ENCODE peak calls at places on chromosomes 1 and 21, in seven cellular contexts. V is HTR-8/SVneo, S is cerebellar cortex, B is ACHN, U is T-helper 2 cell, T is neural crest cell, Q is Right ventricle myocardium superior. L is an unnamed sample.

GRCh38 chr1:170864238-170864637 is 71.1 kb upstream of the MROH9 start:
- DNase-seq in V (no peak), S (no peak), B (no peak), U (no peak), T (no peak), Q (no peak), L (no peak)

GRCh38 chr1:223486366-223486765 is 93.2 kb downstream of the CCDC185 start:
- DNase-seq in V (no peak), S (no peak), B (no peak), U (peak), T (no peak), Q (no peak), L (no peak)

GRCh38 chr21:35488941-35489340 is 439.8 kb upstream of the RUNX1 start:
- DNase-seq in V (no peak), S (no peak), B (no peak), U (no peak), T (no peak), Q (no peak), L (no peak)

GRCh38 chr1:107963009-107963408 is 2.0 kb downstream of the VAV3 start:
- DNase-seq in V (no peak), S (no peak), B (no peak), U (no peak), T (no peak), Q (no peak), L (no peak)

GRCh38 chr1:229342902-229343587 is at the start of gene CCSAP:
- DNase-seq in V (peak), S (peak), B (peak), U (peak), T (no peak), Q (peak), L (peak)

GRCh38 chr1:113072141-113072756 is 749 bp upstream of the LRIG2 start:
- DNase-seq in V (no peak), S (no peak), B (no peak), U (peak), T (no peak), Q (no peak), L (no peak)

GRCh38 chr1:9494936-9495758 is 44.1 kb upstream of the SLC25A33 start:
- DNase-seq in V (peak), S (peak), B (peak), U (peak), T (peak), Q (peak), L (peak)

GRCh38 chr1:20343937-20344302 is 53.2 kb downstream of the VWA5B1 start:
- DNase-seq in V (no peak), S (no peak), B (no peak), U (no peak), T (no peak), Q (no peak), L (no peak)

GRCh38 chr1:119587328-119587727 is 60.7 kb downstream of the ZNF697 start:
- DNase-seq in V (no peak), S (no peak), B (no peak), U (no peak), T (no peak), Q (no peak), L (no peak)

GRCh38 chr1:17274186-17275170 is 25.6 kb downstream of the PADI3 start:
- DNase-seq in V (peak), S (peak), B (peak), U (peak), T (peak), Q (peak), L (no peak)

GRCh38 chr1:169630006-169630405 is at the start of gene SELP:
- DNase-seq in V (no peak), S (no peak), B (no peak), U (no peak), T (no peak), Q (no peak), L (no peak)

GRCh38 chr1:180680558-180681144 is 48.8 kb downstream of the XPR1 start:
- DNase-seq in V (no peak), S (no peak), B (no peak), U (no peak), T (no peak), Q (no peak), L (no peak)

GRCh38 chr1:44947060-44947773 is 39.2 kb downstream of the EIF2B3 start:
- DNase-seq in V (no peak), S (peak), B (no peak), U (no peak), T (no peak), Q (no peak), L (peak)

GRCh38 chr1:184025242-184025675 is 12.3 kb downstream of the COLGALT2 start:
- DNase-seq in V (peak), S (peak), B (no peak), U (no peak), T (no peak), Q (no peak), L (no peak)

GRCh38 chr1:87513270-87513669 is 184.6 kb downstream of the LMO4 start:
- DNase-seq in V (no peak), S (no peak), B (no peak), U (no peak), T (no peak), Q (no peak), L (no peak)

GRCh38 chr1:37035828-37036666 is 1.7 kb upstream of the GRIK3 start:
- DNase-seq in V (no peak), S (no peak), B (no peak), U (no peak), T (no peak), Q (no peak), L (no peak)

GRCh38 chr21:36193200-36193599 is 36.6 kb downstream of the DOP1B start:
- DNase-seq in V (peak), S (no peak), B (peak), U (no peak), T (no peak), Q (no peak), L (no peak)

GRCh38 chr21:36708512-36709029 is 9.7 kb downstream of the SIM2 start:
- DNase-seq in V (no peak), S (no peak), B (no peak), U (no peak), T (no peak), Q (no peak), L (no peak)

GRCh38 chr1:76068953-76069561 is 5.5 kb upstream of the ST6GALNAC3 start:
- DNase-seq in V (no peak), S (no peak), B (no peak), U (no peak), T (no peak), Q (no peak), L (no peak)

GRCh38 chr1:21337010-21337437 is 46.8 kb upstream of the ECE1 start:
- DNase-seq in V (no peak), S (no peak), B (no peak), U (no peak), T (no peak), Q (no peak), L (no peak)

GRCh38 chr1:225318706-225319575 is 108.9 kb downstream of the LBR start:
- DNase-seq in V (peak), S (peak), B (peak), U (peak), T (peak), Q (no peak), L (peak)

GRCh38 chr1:93196591-93196990 is 16.1 kb downstream of the CCDC18 start:
- DNase-seq in V (no peak), S (no peak), B (peak), U (no peak), T (no peak), Q (no peak), L (no peak)

GRCh38 chr1:37875833-37876232 is 16.4 kb upstream of the MTF1 start:
- DNase-seq in V (no peak), S (no peak), B (peak), U (no peak), T (no peak), Q (no peak), L (no peak)

GRCh38 chr21:33238565-33239255 is 9.0 kb downstream of the IFNAR2 start:
- DNase-seq in V (no peak), S (no peak), B (no peak), U (peak), T (no peak), Q (no peak), L (no peak)

GRCh38 chr1:196951711-196952394 is 8.3 kb downstream of the CFHR2 start:
- DNase-seq in V (no peak), S (no peak), B (no peak), U (no peak), T (no peak), Q (no peak), L (no peak)

GRCh38 chr1:150981177-150981804 is 801 bp upstream of the ANXA9 start:
- DNase-seq in V (no peak), S (no peak), B (peak), U (no peak), T (no peak), Q (peak), L (no peak)

GRCh38 chr1:47608296-47608875 is 170.5 kb downstream of the FOXD2 start:
- DNase-seq in V (no peak), S (no peak), B (no peak), U (no peak), T (no peak), Q (no peak), L (no peak)

GRCh38 chr21:26804895-26805609 is 40.2 kb downstream of the ADAMTS1 start:
- DNase-seq in V (no peak), S (no peak), B (no peak), U (no peak), T (no peak), Q (no peak), L (no peak)

GRCh38 chr1:25944986-25945385 is 38.8 kb upstream of the STMN1 start:
- DNase-seq in V (no peak), S (no peak), B (no peak), U (peak), T (no peak), Q (no peak), L (no peak)

GRCh38 chr1:51526248-51526647 is 7.2 kb upstream of the EPS15 start:
- DNase-seq in V (no peak), S (no peak), B (no peak), U (no peak), T (no peak), Q (no peak), L (no peak)

GRCh38 chr1:1033731-1034437 is 14.0 kb downstream of the AGRN start:
- DNase-seq in V (no peak), S (no peak), B (no peak), U (no peak), T (peak), Q (no peak), L (no peak)

GRCh38 chr1:23692308-23692871 is 784 bp downstream of the RPL11 start:
- DNase-seq in V (no peak), S (no peak), B (no peak), U (peak), T (no peak), Q (no peak), L (no peak)

GRCh38 chr1:79090985-79091384 is 84.5 kb upstream of the ADGRL4 start:
- DNase-seq in V (no peak), S (no peak), B (no peak), U (no peak), T (no peak), Q (no peak), L (no peak)